ENCODE peak calls at places on chromosomes 2 and 18, in nine cellular contexts. M is Daoy; X is endothelial cell; R is astrocyte of the spinal cord; Y is SHP77; K is AG10803; Q is DMS 273 treated with DMSO at 0.1 percent for 48 hours; J is stimulated activated CD4-positive, alpha-beta T cell treated with anti-CD3 and anti-CD28 coated beads, Interleukin-12 subunit alpha, Interleukin-12 subunit beta, amount 100 ng/mL, for 48 hours; T is NCI-H1105. V is an unnamed sample.

GRCh38 chr2:51718881-51719280 is 686.9 kb upstream of the NRXN1 start:
- DNase-seq in Y (no peak), M (no peak), X (no peak), T (no peak), K (no peak), R (no peak), Q (no peak), J (no peak), V (no peak)

GRCh38 chr18:49863769-49864615 is 50.7 kb upstream of the ACAA2 start:
- DNase-seq in Y (no peak), J (no peak), Q (no peak), K (no peak), T (no peak), R (no peak), M (no peak), X (no peak), V (no peak)

GRCh38 chr2:797993-798392 is 120.8 kb upstream of the TMEM18 start:
- DNase-seq in Q (no peak), X (no peak), J (no peak), T (no peak), K (no peak), R (no peak), M (no peak), Y (no peak), V (no peak)

GRCh38 chr2:240611601-240612210 is 13.6 kb upstream of the GPR35 start:
- DNase-seq in X (no peak), J (no peak), R (no peak), M (no peak), Q (no peak), K (no peak), Y (no peak), T (no peak), V (peak)

GRCh38 chr2:167144179-167144898 is 256.1 kb downstream of the XIRP2 start:
- DNase-seq in R (peak), Q (no peak), T (no peak), Y (no peak), X (no peak), J (no peak), M (no peak), K (peak), V (no peak)

GRCh38 chr2:223800908-223801307 is 36.5 kb downstream of the AP1S3 start:
- DNase-seq in Y (no peak), Q (no peak), M (no peak), T (no peak), J (no peak), K (no peak), R (no peak), X (no peak), V (no peak)

GRCh38 chr2:176999331-176999730 is 213.3 kb upstream of the HNRNPA3 start:
- DNase-seq in R (peak), X (no peak), Y (no peak), M (peak), T (no peak), K (peak), J (no peak), Q (no peak), V (no peak)

GRCh38 chr2:175011505-175011904 is 6.3 kb upstream of the CHN1 start:
- DNase-seq in M (no peak), Q (no peak), T (no peak), J (no peak), X (no peak), Y (no peak), R (no peak), K (no peak), V (no peak)

GRCh38 chr2:159758686-159759085 is 39.3 kb downstream of the CD302 start:
- DNase-seq in Q (no peak), J (no peak), K (peak), Y (no peak), T (no peak), R (no peak), M (no peak), X (no peak), V (no peak)

GRCh38 chr18:51751901-51752300 is 554.4 kb upstream of the MEX3C start:
- DNase-seq in J (no peak), R (peak), X (no peak), T (no peak), K (no peak), M (no peak), Y (no peak), Q (no peak), V (no peak)

GRCh38 chr18:3689091-3689490 is 239.1 kb downstream of the TGIF1 start:
- DNase-seq in T (no peak), K (no peak), X (no peak), Y (no peak), M (peak), R (no peak), Q (no peak), J (no peak), V (no peak)

GRCh38 chr2:88600038-88600465 is 27.2 kb downstream of the EIF2AK3 start:
- DNase-seq in K (peak), J (peak), Q (peak), X (peak), R (peak), Y (peak), M (peak), T (no peak), V (peak)

GRCh38 chr2:183124222-183124956 is at the start of gene NUP35:
- DNase-seq in T (peak), M (peak), J (peak), K (peak), Y (peak), R (peak), Q (peak), X (peak), V (peak)

GRCh38 chr18:76452357-76452756 is 42.7 kb downstream of the ZNF516 start:
- DNase-seq in Q (no peak), T (no peak), K (no peak), X (no peak), Y (peak), R (peak), J (no peak), M (peak), V (no peak)

GRCh38 chr2:99524056-99524455 is 34.2 kb upstream of the REV1 start:
- DNase-seq in K (no peak), R (no peak), Q (no peak), X (no peak), T (no peak), M (no peak), Y (no peak), J (no peak), V (no peak)

GRCh38 chr2:37711308-37711731 is 39.9 kb upstream of the CDC42EP3 start:
- DNase-seq in T (no peak), M (peak), Y (no peak), X (peak), K (peak), R (peak), Q (no peak), J (no peak), V (peak)

GRCh38 chr2:26089337-26089736 is 55.5 kb downstream of the RAB10 start:
- DNase-seq in X (no peak), K (no peak), M (no peak), T (no peak), Q (no peak), J (no peak), R (no peak), Y (no peak), V (no peak)

GRCh38 chr2:233556756-233557736 is 9.5 kb downstream of the USP40 start:
- DNase-seq in Q (no peak), R (peak), M (peak), Y (no peak), J (no peak), T (no peak), K (peak), X (no peak), V (no peak)

GRCh38 chr2:67709835-67710234 is 312.7 kb downstream of the ETAA1 start:
- DNase-seq in J (no peak), Y (no peak), R (no peak), T (no peak), Q (no peak), K (no peak), X (no peak), M (no peak), V (no peak)

GRCh38 chr2:109607766-109608165 is 6.0 kb downstream of the SEPTIN10 start:
- DNase-seq in X (no peak), M (no peak), Y (no peak), K (peak), J (no peak), R (peak), T (no peak), Q (no peak), V (no peak)

GRCh38 chr2:207107120-207107519 is 58.6 kb downstream of the KLF7 start:
- DNase-seq in Y (no peak), M (no peak), J (no peak), X (no peak), R (no peak), T (no peak), Q (no peak), K (no peak), V (no peak)

GRCh38 chr2:223055836-223056235 is 3.8 kb downstream of the KCNE4 start:
- DNase-seq in X (no peak), Y (peak), T (peak), K (no peak), Q (no peak), R (peak), J (no peak), M (no peak), V (no peak)

GRCh38 chr2:42196403-42197267 is 27.5 kb downstream of the EML4 start:
- DNase-seq in T (no peak), J (no peak), R (peak), Q (peak), Y (no peak), M (peak), X (peak), K (peak), V (no peak)

GRCh38 chr2:20300656-20301055 is 50.0 kb downstream of the PUM2 start:
- DNase-seq in T (no peak), M (no peak), Y (no peak), J (no peak), X (no peak), K (no peak), R (no peak), Q (no peak), V (no peak)

GRCh38 chr2:74516070-74516633 is 1.9 kb downstream of the TLX2 start:
- DNase-seq in X (peak), J (peak), Q (no peak), T (no peak), K (peak), R (no peak), Y (no peak), M (no peak), V (peak)

GRCh38 chr2:178345951-178346350 is 105.0 kb downstream of the PRKRA start:
- DNase-seq in X (no peak), K (peak), M (no peak), Q (no peak), R (peak), T (no peak), Y (no peak), J (no peak), V (no peak)

GRCh38 chr2:1833046-1833445 is 88.7 kb upstream of the PXDN start:
- DNase-seq in M (no peak), X (no peak), T (no peak), R (no peak), J (no peak), K (no peak), Y (no peak), Q (no peak), V (no peak)

GRCh38 chr2:71592181-71592711 is 138.9 kb downstream of the DYSF start:
- DNase-seq in T (no peak), Q (no peak), J (no peak), K (no peak), Y (peak), M (no peak), R (no peak), X (no peak), V (no peak)